ENCODE peak calls at places on chromosomes 1 and 21, in four cellular contexts. H, I, Z and P are unnamed samples. For H3K4me1, the result is how much of the 10 kb centered on the place peaks cover.

GRCh38 chr1:62428351-62428750 is 8.5 kb upstream of the USP1 start:
- DNase-seq in I (no peak), Z (no peak), H (no peak), P (no peak)

GRCh38 chr1:16394178-16394521 is 27.1 kb downstream of the SZRD1 start:
- DNase-seq in I (no peak), H (no peak), Z (no peak), P (no peak)

GRCh38 chr1:104291156-104291555 is 541.5 kb downstream of the AMY1C start:
- DNase-seq in H (no peak), Z (no peak), I (no peak), P (no peak)

GRCh38 chr1:219876798-219877209 is 51.6 kb downstream of the SLC30A10 start:
- DNase-seq in Z (no peak), I (no peak), H (no peak), P (no peak)

GRCh38 chr1:79161077-79161476 is 154.5 kb upstream of the ADGRL4 start:
- DNase-seq in H (no peak), I (no peak), Z (no peak), P (no peak)

GRCh38 chr1:10573446-10573845 is 98.7 kb downstream of the PEX14 start:
- DNase-seq in I (no peak), Z (no peak), H (no peak), P (no peak)

GRCh38 chr1:64323054-64323453 is 119.6 kb downstream of the UBE2U start:
- DNase-seq in H (no peak), Z (no peak), I (no peak), P (no peak)

GRCh38 chr1:100539836-100540536 is 2.0 kb downstream of the GPR88 start:
- DNase-seq in H (no peak), Z (peak), I (no peak), P (no peak)

GRCh38 chr1:209155556-209155955 is 428.0 kb upstream of the CAMK1G start:
- DNase-seq in I (no peak), Z (no peak), H (no peak), P (no peak)

GRCh38 chr1:54459714-54460113 is 53.5 kb upstream of the SSBP3 start:
- DNase-seq in Z (peak), H (no peak), I (no peak), P (no peak)

GRCh38 chr1:94063379-94063778 is 57.6 kb downstream of the ABCA4 start:
- DNase-seq in I (peak), Z (no peak), H (peak), P (no peak)
- TF ChIP-seq CTCF in I (no peak), Z (peak), H (peak), P (peak)

DNA sequence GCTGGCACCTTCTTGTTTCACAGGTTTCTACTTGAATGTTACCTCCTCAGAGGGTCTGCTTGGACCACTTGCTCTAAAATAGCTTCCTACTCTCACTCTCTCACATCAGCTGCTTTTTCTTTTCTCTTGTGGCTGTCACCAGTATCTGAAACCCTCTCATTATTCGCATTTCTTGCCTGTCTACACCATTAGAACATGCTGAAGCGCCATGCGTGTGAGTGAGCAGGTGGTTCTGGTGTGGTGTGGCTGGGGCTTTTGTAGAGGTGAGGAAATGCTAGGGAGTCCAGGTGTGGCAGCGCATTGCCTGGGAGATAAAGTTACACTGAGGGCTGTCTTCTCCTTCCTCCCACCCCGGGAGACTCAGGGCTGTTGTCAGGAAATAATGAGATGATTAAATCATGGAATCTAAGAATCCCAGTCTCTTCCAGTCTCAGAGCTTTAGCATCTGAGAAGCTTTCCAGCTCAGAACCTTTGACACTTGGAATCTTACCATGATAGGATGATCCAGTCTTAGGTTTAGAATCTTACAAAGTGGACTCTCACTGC is 4.2 kb downstream of the ZNF362 start:
- DNase-seq in I (no peak), Z (no peak), H (no peak), P (no peak)
- H3K4me1 ChIP-seq in I (under half), Z (under half), H (half or more), P (under half)

GRCh38 chr21:37829447-37829846 is 86.8 kb downstream of the KCNJ6 start:
- DNase-seq in I (peak), Z (no peak), H (no peak), P (no peak)

GRCh38 chr21:37827878-37828277 is 88.4 kb downstream of the KCNJ6 start:
- DNase-seq in H (no peak), I (no peak), Z (no peak), P (no peak)

GRCh38 chr21:37829043-37829442 is 87.2 kb downstream of the KCNJ6 start:
- DNase-seq in Z (no peak), H (no peak), I (no peak), P (no peak)

GRCh38 chr21:37833301-37833700 is 83.0 kb downstream of the KCNJ6 start:
- DNase-seq in I (no peak), Z (no peak), H (no peak), P (no peak)

GRCh38 chr21:37828515-37828914 is 87.7 kb downstream of the KCNJ6 start:
- DNase-seq in Z (no peak), I (no peak), H (no peak), P (no peak)
- H3K27ac ChIP-seq in Z (no peak), I (no peak), H (no peak), P (no peak)

DNA sequence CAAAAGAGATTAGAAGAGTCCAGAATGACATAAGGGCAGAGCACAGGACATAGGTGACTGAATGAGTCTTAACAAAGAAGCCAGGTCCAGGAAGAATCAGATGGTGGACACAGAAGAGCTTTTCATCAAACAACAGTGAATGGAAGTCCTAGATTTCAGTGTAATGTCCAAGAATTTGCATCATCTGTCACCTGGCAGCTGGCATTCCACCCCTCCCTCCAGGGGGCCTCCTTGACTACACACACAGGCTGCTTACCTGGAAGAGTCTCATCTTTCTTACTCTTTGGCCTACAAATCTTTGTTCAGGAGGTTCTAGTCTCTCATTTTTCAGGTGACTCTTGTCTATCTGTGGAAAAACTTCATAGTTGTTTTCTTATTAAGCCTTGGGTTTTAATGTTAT is 36.2 kb downstream of the GORAB start:
- DNase-seq in Z (no peak), I (no peak), H (no peak), P (no peak)
- TF ChIP-seq CTCF in Z (no peak), I (no peak), H (no peak), P (no peak)

GRCh38 chr1:26726784-26727183 is 31.0 kb downstream of the ARID1A start:
- DNase-seq in Z (no peak), I (no peak), H (no peak), P (no peak)
- H3K4me1 ChIP-seq in Z (under half), I (under half), H (half or more), P (under half)

DNA sequence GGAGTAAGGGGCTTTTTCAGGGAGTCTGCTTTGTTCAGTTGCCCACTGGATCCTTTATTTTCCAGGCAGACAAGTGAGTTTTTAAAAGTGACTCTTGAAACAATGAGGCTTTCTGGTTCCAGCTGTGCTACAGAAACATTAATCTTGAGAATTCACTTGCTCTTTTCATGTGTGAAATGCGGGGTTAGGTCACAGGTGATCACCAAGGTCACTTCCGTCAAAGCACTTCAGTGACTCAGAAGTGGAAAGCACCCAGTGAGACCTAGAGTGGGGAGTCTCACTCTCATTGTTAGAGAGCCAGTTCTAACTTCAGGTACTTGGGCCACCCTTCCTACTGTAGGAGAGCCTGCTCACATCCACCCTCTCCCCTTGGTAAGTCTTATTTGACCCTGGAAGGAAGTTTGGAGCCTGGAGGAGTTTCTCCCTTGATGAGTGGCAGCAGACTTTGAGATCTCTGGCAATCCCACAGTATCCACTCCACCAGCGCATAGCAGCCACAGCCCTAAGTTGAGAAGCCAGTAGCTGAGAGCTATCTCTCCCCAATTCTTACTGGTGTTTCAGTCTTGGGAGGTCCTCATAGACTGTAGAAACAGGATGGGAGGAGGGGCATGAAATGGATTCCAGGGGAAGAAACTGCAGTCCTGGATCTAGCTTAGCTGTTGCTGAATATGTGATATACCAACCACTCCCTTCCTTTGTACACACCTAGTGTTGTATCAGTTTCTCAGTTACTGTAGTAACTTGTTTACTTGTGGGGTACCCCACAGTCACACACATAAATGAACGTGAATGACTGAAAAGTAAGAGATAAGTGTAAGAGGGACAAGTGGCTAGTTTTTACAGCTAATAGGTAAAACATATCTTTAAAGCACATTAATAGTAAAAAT is 3.1 kb downstream of the TACSTD2 start:
- DNase-seq in I (peak), H (no peak), Z (no peak), P (no peak)
- H3K27ac ChIP-seq in I (peak), H (no peak), Z (peak), P (no peak)

GRCh38 chr1:183543619-183544204 is 46.5 kb downstream of the NCF2 start:
- DNase-seq in I (no peak), Z (no peak), H (peak), P (no peak)
- TF ChIP-seq CTCF in I (peak), Z (peak), H (peak), P (peak)

DNA sequence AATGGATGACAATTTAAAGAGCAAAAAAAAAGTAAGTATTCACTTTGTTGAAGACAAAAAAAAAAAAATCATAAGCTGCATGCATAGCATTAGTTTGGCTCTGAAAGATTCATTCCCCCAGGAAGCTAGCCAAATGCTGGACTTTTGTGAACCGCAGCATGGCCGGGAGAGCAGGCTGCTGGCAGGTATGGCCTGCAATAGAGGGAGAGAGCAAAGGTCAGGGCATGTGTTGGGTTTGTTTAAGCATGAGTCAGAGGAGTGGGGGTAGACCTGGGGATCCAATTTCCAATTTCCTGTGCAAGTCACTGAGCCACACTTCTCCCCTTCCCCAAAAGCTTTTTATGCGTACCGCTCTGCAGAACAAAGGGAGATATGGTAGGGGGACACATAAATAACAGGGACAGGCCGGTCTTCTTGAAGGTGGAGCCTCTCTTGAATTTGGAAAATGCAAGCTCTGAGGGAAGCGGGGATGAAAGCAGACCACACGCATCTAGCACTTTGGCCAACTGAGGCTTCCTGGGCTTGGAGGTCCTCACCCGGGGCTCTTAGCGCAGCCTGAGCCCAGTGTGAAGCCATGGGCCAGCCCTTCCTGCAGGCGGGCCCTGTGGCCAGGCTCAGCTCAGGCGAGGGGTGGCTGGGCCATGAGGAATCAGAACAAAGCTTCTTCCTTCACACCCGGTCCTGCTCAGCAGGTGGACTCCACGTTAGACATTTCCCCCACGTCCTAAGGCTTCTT is 171.1 kb downstream of the TOMM20 start:
- DNase-seq in Z (no peak), I (peak), H (no peak), P (peak)
- H3K4me1 ChIP-seq in Z (half or more), I (half or more), H (half or more), P (half or more)